ENCODE peak calls at places on chromosomes 11 and 22, in seven cellular contexts. H is HCEC 1CT; R is GM10248; Y is BJ; F is naive thymus-derived CD4-positive, alpha-beta T cell; D is hippocampal formation; C is EH. U is an unnamed sample.

GRCh38 chr22:40302149-40302548 is 44.2 kb upstream of the ADSL start:
- DNase-seq in H (no peak), R (no peak), D (no peak), C (no peak), Y (no peak), F (no peak), U (no peak)

GRCh38 chr11:77473801-77474508 is at the start of gene PAK1:
- DNase-seq in R (peak; percentile 91), Y (no peak), F (peak; percentile 79), H (peak; percentile 77), C (peak; percentile 65), D (peak; percentile 65), U (peak; percentile 61)

GRCh38 chr11:6387811-6388599 is 2.3 kb upstream of the SMPD1 start:
- DNase-seq in H (no peak), C (peak; percentile 55), D (no peak), F (no peak), Y (no peak), R (no peak), U (no peak)

GRCh38 chr11:124536520-124536919 is 6.9 kb downstream of the OR8B12 start:
- DNase-seq in R (no peak), C (peak; percentile 47), D (peak; percentile 22), Y (no peak), H (peak; percentile 33), F (no peak), U (no peak)

GRCh38 chr11:19241260-19242183 is 777 bp upstream of the E2F8 start:
- DNase-seq in D (no peak), R (peak; percentile 80), H (no peak), C (peak; percentile 33), F (no peak), Y (no peak), U (no peak)

GRCh38 chr11:104301776-104302175 is 137.8 kb upstream of the PDGFD start:
- DNase-seq in R (no peak), D (no peak), Y (no peak), F (no peak), C (no peak), H (no peak), U (no peak)

GRCh38 chr11:17827006-17827405 is 92.4 kb downstream of the KCNC1 start:
- DNase-seq in H (no peak), R (no peak), F (no peak), C (no peak), Y (no peak), D (no peak), U (no peak)

GRCh38 chr11:80837051-80837450 is 1396.2 kb upstream of the TENM4 start:
- DNase-seq in F (no peak), H (no peak), C (no peak), R (no peak), D (no peak), Y (no peak), U (no peak)

GRCh38 chr11:47393163-47394049 is 15.0 kb upstream of the SLC39A13 start:
- DNase-seq in D (no peak), R (peak; percentile 61), C (peak; percentile 65), H (peak; percentile 47), F (no peak), Y (no peak), U (no peak)

GRCh38 chr22:21940521-21940920 is 12.1 kb downstream of the PPM1F start:
- DNase-seq in F (no peak), H (no peak), C (no peak), R (no peak), Y (no peak), D (no peak), U (no peak)

GRCh38 chr11:130602700-130603584 is 154.5 kb downstream of the ADAMTS15 start:
- DNase-seq in C (no peak), D (no peak), H (no peak), R (no peak), Y (no peak), F (no peak), U (no peak)

GRCh38 chr11:88167853-88168252 is 7.4 kb downstream of the RAB38 start:
- DNase-seq in F (no peak), Y (no peak), C (peak; percentile 41), R (no peak), D (no peak), H (no peak), U (no peak)

GRCh38 chr22:30211124-30211820 is 35.3 kb downstream of the LIF start:
- DNase-seq in D (no peak), Y (no peak), C (no peak), F (no peak), R (no peak), H (no peak), U (no peak)

GRCh38 chr22:37197451-37198289 is 9.6 kb upstream of the C1QTNF6 start:
- DNase-seq in F (no peak), Y (no peak), H (peak; percentile 46), D (no peak), C (peak; percentile 82), R (no peak), U (no peak)

U was measured in midbrain.